ENCODE peak calls at places on chromosomes 7 and 10, in five cellular contexts. One of them, this sample, is unnamed.

GRCh38 chr7:29547465-29547864 is 16.2 kb upstream of the PRR15 start:
- DNase-seq in CD8-positive, alpha-beta memory T cell: no peak
- DNase-seq in progenitor cell of endocrine pancreas: no peak
- DNase-seq in colonic mucosa: no peak
- DNase-seq in mesenchymal stem cell: no peak
- DNase-seq in this sample: no peak

GRCh38 chr7:81632418-81632817 is 137.4 kb downstream of the HGF start:
- DNase-seq in CD8-positive, alpha-beta memory T cell: no peak
- DNase-seq in mesenchymal stem cell: no peak
- DNase-seq in progenitor cell of endocrine pancreas: no peak
- DNase-seq in colonic mucosa: no peak
- DNase-seq in this sample: no peak

GRCh38 chr10:13296476-13296875 is 3.4 kb downstream of the PHYH start:
- DNase-seq in CD8-positive, alpha-beta memory T cell: no peak
- DNase-seq in mesenchymal stem cell: no peak
- DNase-seq in progenitor cell of endocrine pancreas: no peak
- DNase-seq in colonic mucosa: no peak
- DNase-seq in this sample: no peak

GRCh38 chr7:142440219-142441073 is 182.6 kb upstream of the PRSS58 start:
- DNase-seq in mesenchymal stem cell: peak
- DNase-seq in progenitor cell of endocrine pancreas: no peak
- DNase-seq in colonic mucosa: no peak
- DNase-seq in CD8-positive, alpha-beta memory T cell: no peak
- DNase-seq in this sample: no peak

GRCh38 chr7:13980474-13980873 is 9.0 kb downstream of the ETV1 start:
- DNase-seq in CD8-positive, alpha-beta memory T cell: no peak
- DNase-seq in mesenchymal stem cell: no peak
- DNase-seq in progenitor cell of endocrine pancreas: no peak
- DNase-seq in colonic mucosa: no peak
- DNase-seq in this sample: no peak

GRCh38 chr7:157555308-157555707 is 218.5 kb downstream of the DNAJB6 start:
- DNase-seq in CD8-positive, alpha-beta memory T cell: no peak
- DNase-seq in mesenchymal stem cell: no peak
- DNase-seq in progenitor cell of endocrine pancreas: no peak
- DNase-seq in colonic mucosa: peak
- DNase-seq in this sample: no peak

GRCh38 chr10:125982256-125982948 is 86.0 kb downstream of the FANK1 start:
- DNase-seq in progenitor cell of endocrine pancreas: no peak
- DNase-seq in CD8-positive, alpha-beta memory T cell: peak
- DNase-seq in mesenchymal stem cell: peak
- DNase-seq in colonic mucosa: peak
- DNase-seq in this sample: peak

GRCh38 chr10:76352300-76352699 is 920.9 kb downstream of the LRMDA start:
- DNase-seq in colonic mucosa: no peak
- DNase-seq in progenitor cell of endocrine pancreas: no peak
- DNase-seq in CD8-positive, alpha-beta memory T cell: no peak
- DNase-seq in mesenchymal stem cell: peak
- DNase-seq in this sample: no peak

GRCh38 chr10:129031233-129032150 is 435.5 kb upstream of the MGMT start:
- DNase-seq in progenitor cell of endocrine pancreas: peak
- DNase-seq in mesenchymal stem cell: peak
- DNase-seq in colonic mucosa: peak
- DNase-seq in CD8-positive, alpha-beta memory T cell: peak
- DNase-seq in this sample: peak

GRCh38 chr10:93463723-93464511 is 18.2 kb downstream of the MYOF start:
- DNase-seq in colonic mucosa: no peak
- DNase-seq in mesenchymal stem cell: peak
- DNase-seq in CD8-positive, alpha-beta memory T cell: no peak
- DNase-seq in progenitor cell of endocrine pancreas: no peak
- DNase-seq in this sample: no peak

GRCh38 chr7:155860840-155861479 is 48.7 kb upstream of the SHH start:
- DNase-seq in colonic mucosa: peak
- DNase-seq in progenitor cell of endocrine pancreas: no peak
- DNase-seq in CD8-positive, alpha-beta memory T cell: no peak
- DNase-seq in mesenchymal stem cell: no peak
- DNase-seq in this sample: no peak

GRCh38 chr10:16967866-16968721 is 150.9 kb upstream of the RSU1 start:
- DNase-seq in CD8-positive, alpha-beta memory T cell: no peak
- DNase-seq in mesenchymal stem cell: peak
- DNase-seq in progenitor cell of endocrine pancreas: no peak
- DNase-seq in colonic mucosa: no peak
- DNase-seq in this sample: no peak

GRCh38 chr7:102425639-102426267 is 7.6 kb upstream of the ORAI2 start:
- DNase-seq in progenitor cell of endocrine pancreas: no peak
- DNase-seq in colonic mucosa: peak
- DNase-seq in mesenchymal stem cell: no peak
- DNase-seq in CD8-positive, alpha-beta memory T cell: peak
- DNase-seq in this sample: peak

GRCh38 chr10:50386992-50387735 is 135.8 kb upstream of the ASAH2 start:
- DNase-seq in progenitor cell of endocrine pancreas: no peak
- DNase-seq in mesenchymal stem cell: no peak
- DNase-seq in CD8-positive, alpha-beta memory T cell: no peak
- DNase-seq in colonic mucosa: no peak
- DNase-seq in this sample: no peak

GRCh38 chr10:128073880-128074279 is 52.3 kb downstream of the MKI67 start:
- DNase-seq in CD8-positive, alpha-beta memory T cell: no peak
- DNase-seq in progenitor cell of endocrine pancreas: no peak
- DNase-seq in mesenchymal stem cell: no peak
- DNase-seq in colonic mucosa: no peak
- DNase-seq in this sample: no peak

GRCh38 chr10:119029613-119030420 is at the start of gene NANOS1:
- DNase-seq in progenitor cell of endocrine pancreas: peak
- DNase-seq in CD8-positive, alpha-beta memory T cell: peak
- DNase-seq in mesenchymal stem cell: no peak
- DNase-seq in colonic mucosa: no peak
- DNase-seq in this sample: peak

GRCh38 chr7:25951414-25952276 is 200.4 kb upstream of the NFE2L3 start:
- DNase-seq in colonic mucosa: peak
- DNase-seq in mesenchymal stem cell: peak
- DNase-seq in CD8-positive, alpha-beta memory T cell: no peak
- DNase-seq in progenitor cell of endocrine pancreas: no peak
- DNase-seq in this sample: no peak

GRCh38 chr10:69883256-69883655 is 81.5 kb downstream of the COL13A1 start:
- DNase-seq in progenitor cell of endocrine pancreas: no peak
- DNase-seq in mesenchymal stem cell: no peak
- DNase-seq in CD8-positive, alpha-beta memory T cell: no peak
- DNase-seq in colonic mucosa: peak
- DNase-seq in this sample: no peak

GRCh38 chr10:122669045-122669444 is 30.6 kb downstream of the C10orf120 start:
- DNase-seq in progenitor cell of endocrine pancreas: no peak
- DNase-seq in mesenchymal stem cell: no peak
- DNase-seq in CD8-positive, alpha-beta memory T cell: no peak
- DNase-seq in colonic mucosa: no peak
- DNase-seq in this sample: no peak

GRCh38 chr7:68841004-68841403 is 757.3 kb upstream of the AUTS2 start:
- DNase-seq in progenitor cell of endocrine pancreas: no peak
- DNase-seq in mesenchymal stem cell: no peak
- DNase-seq in colonic mucosa: no peak
- DNase-seq in CD8-positive, alpha-beta memory T cell: no peak
- DNase-seq in this sample: no peak

GRCh38 chr10:126969310-126969709 is 64.1 kb downstream of the DOCK1 start:
- DNase-seq in colonic mucosa: peak
- DNase-seq in CD8-positive, alpha-beta memory T cell: no peak
- DNase-seq in progenitor cell of endocrine pancreas: no peak
- DNase-seq in mesenchymal stem cell: peak
- DNase-seq in this sample: no peak

GRCh38 chr10:42783181-42783549 is 570 bp downstream of the BMS1 start:
- DNase-seq in CD8-positive, alpha-beta memory T cell: no peak
- DNase-seq in progenitor cell of endocrine pancreas: no peak
- DNase-seq in colonic mucosa: peak
- DNase-seq in mesenchymal stem cell: peak
- DNase-seq in this sample: no peak

GRCh38 chr7:44213872-44214595 is 13.3 kb downstream of the YKT6 start:
- DNase-seq in progenitor cell of endocrine pancreas: no peak
- DNase-seq in mesenchymal stem cell: peak
- DNase-seq in CD8-positive, alpha-beta memory T cell: no peak
- DNase-seq in colonic mucosa: no peak
- DNase-seq in this sample: no peak

GRCh38 chr7:141511370-141512335 is 39.6 kb upstream of the AGK start:
- DNase-seq in progenitor cell of endocrine pancreas: peak
- DNase-seq in mesenchymal stem cell: no peak
- DNase-seq in colonic mucosa: peak
- DNase-seq in CD8-positive, alpha-beta memory T cell: no peak
- DNase-seq in this sample: peak

GRCh38 chr7:137903382-137904169 is 56.8 kb upstream of the DGKI start:
- DNase-seq in mesenchymal stem cell: peak
- DNase-seq in colonic mucosa: peak
- DNase-seq in progenitor cell of endocrine pancreas: peak
- DNase-seq in CD8-positive, alpha-beta memory T cell: peak
- DNase-seq in this sample: peak

GRCh38 chr10:78025685-78026364 is 3.5 kb downstream of the POLR3A start:
- DNase-seq in progenitor cell of endocrine pancreas: no peak
- DNase-seq in mesenchymal stem cell: no peak
- DNase-seq in CD8-positive, alpha-beta memory T cell: no peak
- DNase-seq in colonic mucosa: no peak
- DNase-seq in this sample: no peak